ENCODE peak calls at places on chromosome 1, in six cellular contexts. Q is CD8-positive, alpha-beta T cell; E is endodermal cell; P is fibroblast of the aortic adventitia; M is K562; N is fibroblast of lung. V is an unnamed sample.

GRCh38 chr1:183454377-183454776 is 17.9 kb upstream of the SMG7 start:
- DNase-seq in E (no peak), M (no peak), P (no peak), Q (no peak), N (no peak), V (no peak)

GRCh38 chr1:193417945-193418744 is 231.7 kb upstream of the B3GALT2 start:
- DNase-seq in P (peak; percentile 52), Q (no peak), M (no peak), N (peak; percentile 39), E (no peak), V (no peak)

GRCh38 chr1:207519505-207520399 is 23.8 kb downstream of the CR1 start:
- DNase-seq in M (peak; percentile 100), N (no peak), P (no peak), E (no peak), Q (no peak), V (no peak)

GRCh38 chr1:27109103-27109822 is 45.7 kb downstream of the SLC9A1 start:
- DNase-seq in M (peak; percentile 79), E (peak; percentile 90), N (no peak), Q (no peak), P (no peak), V (no peak)

GRCh38 chr1:41681331-41682136 is 197.1 kb upstream of the EDN2 start:
- DNase-seq in M (no peak), E (no peak), Q (no peak), N (peak; percentile 61), P (no peak), V (no peak)

GRCh38 chr1:28412731-28413130 is 43.2 kb downstream of the PHACTR4 start:
- DNase-seq in E (no peak), Q (no peak), M (peak; percentile 77), N (peak; percentile 63), P (no peak), V (no peak)

GRCh38 chr1:198741744-198742143 is 102.9 kb downstream of the PTPRC start:
- DNase-seq in N (peak; percentile 42), P (peak; percentile 23), M (no peak), E (peak; percentile 60), Q (no peak), V (no peak)

GRCh38 chr1:165679282-165680036 is 18.9 kb downstream of the ALDH9A1 start:
- DNase-seq in Q (no peak), P (no peak), N (no peak), M (no peak), E (peak; percentile 60), V (no peak)

GRCh38 chr1:63322944-63323865 is 838 bp downstream of the FOXD3 start:
- DNase-seq in M (peak; percentile 43), P (no peak), N (no peak), E (peak; percentile 88), Q (no peak), V (peak; percentile 92)

GRCh38 chr1:53693773-53694717 is 44.9 kb downstream of the GLIS1 start:
- DNase-seq in N (peak; percentile 29), P (no peak), E (peak; percentile 69), M (no peak), Q (no peak), V (no peak)

GRCh38 chr1:90347366-90347765 is 352.5 kb downstream of the ZNF326 start:
- DNase-seq in Q (no peak), P (no peak), M (no peak), N (no peak), E (no peak), V (no peak)

GRCh38 chr1:45800899-45801298 is 2.5 kb upstream of the MAST2 start:
- DNase-seq in N (no peak), M (no peak), E (no peak), Q (no peak), P (no peak), V (no peak)

GRCh38 chr1:3197781-3198316 is 128.8 kb downstream of the PRDM16 start:
- DNase-seq in Q (no peak), E (no peak), M (no peak), N (no peak), P (no peak), V (no peak)

GRCh38 chr1:200079576-200079975 is 52.1 kb downstream of the NR5A2 start:
- DNase-seq in M (no peak), E (no peak), N (no peak), P (no peak), Q (no peak), V (no peak)

GRCh38 chr1:247639381-247639981 is 34.1 kb downstream of the OR2G3 start:
- DNase-seq in Q (peak; percentile 2), N (peak; percentile 16), M (peak; percentile 67), P (peak; percentile 1), E (peak; percentile 89), V (peak; percentile 87)

GRCh38 chr1:102732927-102733326 is 375.4 kb downstream of the COL11A1 start:
- DNase-seq in N (peak; percentile 64), E (no peak), P (no peak), Q (no peak), M (no peak), V (no peak)

GRCh38 chr1:230153655-230154296 is 86.7 kb downstream of the GALNT2 start:
- DNase-seq in M (no peak), N (peak; percentile 74), E (no peak), Q (no peak), P (peak; percentile 87), V (no peak)

GRCh38 chr1:118535901-118536300 is 350.9 kb upstream of the SPAG17 start:
- DNase-seq in N (no peak), Q (no peak), E (no peak), P (no peak), M (no peak), V (no peak)

GRCh38 chr1:182061597-182061996 is at the start of gene ZNF648:
- DNase-seq in N (no peak), M (no peak), Q (no peak), E (peak; percentile 62), P (no peak), V (no peak)

GRCh38 chr1:33872681-33873080 is 8.8 kb downstream of the HMGB4 start:
- DNase-seq in N (peak; percentile 73), M (no peak), P (peak; percentile 68), E (no peak), Q (no peak), V (no peak)

GRCh38 chr1:92043621-92044020 is 13.8 kb downstream of the EPHX4 start:
- DNase-seq in N (no peak), P (no peak), Q (no peak), M (no peak), E (no peak), V (no peak)

GRCh38 chr1:177589166-177589565 is 380.7 kb downstream of the SEC16B start:
- DNase-seq in P (no peak), N (no peak), Q (no peak), E (no peak), M (no peak), V (no peak)

GRCh38 chr1:236159704-236160539 is 17.6 kb downstream of the GPR137B start:
- DNase-seq in M (no peak), N (no peak), E (no peak), P (no peak), Q (no peak), V (no peak)

GRCh38 chr1:237903961-237904360 is 13.2 kb upstream of the ZP4 start:
- DNase-seq in P (no peak), N (no peak), M (no peak), E (no peak), Q (no peak), V (no peak)

GRCh38 chr1:114508386-114508898 is 2.6 kb downstream of the TRIM33 start:
- DNase-seq in Q (no peak), E (no peak), N (no peak), M (no peak), P (no peak), V (no peak)

GRCh38 chr1:21652101-21652936 is 16.8 kb downstream of the RAP1GAP start:
- DNase-seq in E (peak; percentile 65), P (no peak), M (no peak), Q (no peak), N (no peak), V (no peak)

GRCh38 chr1:22738069-22738435 is 27.4 kb downstream of the EPHB2 start:
- DNase-seq in M (no peak), N (no peak), P (no peak), E (no peak), Q (no peak), V (no peak)

GRCh38 chr1:232868793-232869491 is 63.7 kb downstream of the MAP10 start:
- DNase-seq in E (no peak), M (no peak), Q (no peak), P (peak; percentile 78), N (peak; percentile 97), V (no peak)

GRCh38 chr1:63914241-63914640 is 140.4 kb downstream of the ROR1 start:
- DNase-seq in M (no peak), Q (no peak), E (peak; percentile 55), N (no peak), P (no peak), V (no peak)

GRCh38 chr1:219478811-219479210 is 134.1 kb downstream of the ZC3H11B start:
- DNase-seq in E (no peak), N (no peak), Q (no peak), M (no peak), P (no peak), V (no peak)

GRCh38 chr1:16716691-16717173 is 23.6 kb upstream of the RNU1-4 start:
- DNase-seq in Q (no peak), P (no peak), M (peak; percentile 3), N (no peak), E (peak; percentile 38), V (peak; percentile 75)

GRCh38 chr1:53641481-53642214 is 97.3 kb downstream of the GLIS1 start:
- DNase-seq in N (no peak), P (no peak), E (peak; percentile 41), M (no peak), Q (no peak), V (peak; percentile 71)

GRCh38 chr1:162011337-162012012 is 12.2 kb downstream of the OLFML2B start:
- DNase-seq in N (no peak), Q (no peak), P (peak; percentile 10), M (no peak), E (no peak), V (no peak)

GRCh38 chr1:4650486-4650885 is 3.9 kb upstream of the AJAP1 start:
- DNase-seq in N (peak; percentile 62), M (no peak), E (peak; percentile 72), Q (no peak), P (no peak), V (no peak)

GRCh38 chr1:244414543-244414942 is 37.2 kb downstream of the ADSS2 start:
- DNase-seq in P (peak; percentile 80), N (peak; percentile 73), Q (no peak), M (no peak), E (peak; percentile 66), V (no peak)
- TF ChIP-seq CTCF in P (peak; percentile 63), N (peak; percentile 52), Q (no peak), M (peak; percentile 21), E (peak; percentile 65), V (peak; percentile 33)

GRCh38 chr1:155083865-155084721 is 5.5 kb downstream of the EFNA3 start:
- DNase-seq in M (peak; percentile 70), N (no peak), Q (no peak), P (peak; percentile 40), E (peak; percentile 53), V (no peak)
- TF ChIP-seq CTCF in M (peak; percentile 73), N (peak; percentile 25), Q (no peak), P (peak; percentile 12), E (no peak), V (no peak)

GRCh38 chr1:56576880-56577858 is 2.2 kb downstream of the PLPP3 start:
- DNase-seq in Q (no peak), P (peak; percentile 62), M (peak; percentile 10), N (peak; percentile 38), E (peak; percentile 59), V (no peak)
- TF ChIP-seq CTCF in Q (no peak), P (peak; percentile 42), M (peak; percentile 55), N (peak; percentile 52), E (peak; percentile 62), V (peak; percentile 79)

GRCh38 chr1:93732514-93732913 is 50.9 kb upstream of the BCAR3 start:
- DNase-seq in N (no peak), E (peak; percentile 61), P (no peak), M (no peak), Q (no peak), V (no peak)
- TF ChIP-seq CTCF in N (peak; percentile 32), E (peak; percentile 83), P (peak; percentile 5), M (peak; percentile 24), Q (no peak), V (peak; percentile 47)